ENCODE peak calls at places on chromosomes 6 and 20, in four cellular contexts. N is CD8-positive, alpha-beta memory T cell; C is IMR-90; V is dermis blood vessel endothelial cell. Z is an unnamed sample.

GRCh38 chr6:39173276-39173675 is 56.0 kb downstream of the KCNK5 start:
- DNase-seq in N (no peak), C (no peak), V (no peak), Z (no peak)

GRCh38 chr6:134028438-134028837 is 24.0 kb downstream of the SLC2A12 start:
- DNase-seq in N (no peak), V (no peak), C (no peak), Z (no peak)

GRCh38 chr6:121770943-121771342 is 335.5 kb downstream of the GJA1 start:
- DNase-seq in V (no peak), C (peak), N (no peak), Z (no peak)

GRCh38 chr6:23081701-23082100 is 512.3 kb downstream of the HDGFL1 start:
- DNase-seq in C (no peak), V (no peak), N (no peak), Z (no peak)

GRCh38 chr6:17278289-17279061 is 2.7 kb upstream of the RBM24 start:
- DNase-seq in C (peak), V (peak), N (no peak), Z (no peak)

GRCh38 chr6:15001511-15001910 is 244.4 kb upstream of the JARID2 start:
- DNase-seq in C (no peak), N (no peak), V (no peak), Z (no peak)

GRCh38 chr6:145895802-145896201 is 68.4 kb downstream of the SHPRH start:
- DNase-seq in C (peak), N (no peak), V (peak), Z (no peak)

GRCh38 chr6:25519856-25520255 is 132.2 kb upstream of the SCGN start:
- DNase-seq in V (no peak), N (no peak), C (no peak), Z (no peak)

GRCh38 chr6:138004423-138005287 is 102.6 kb downstream of the PERP start:
- DNase-seq in C (peak), V (peak), N (no peak), Z (peak)

GRCh38 chr6:37442416-37443218 is 9.6 kb downstream of the CMTR1 start:
- DNase-seq in N (no peak), C (no peak), V (peak), Z (no peak)

GRCh38 chr6:80105972-80106417 is 476 bp upstream of the BCKDHB start:
- DNase-seq in C (no peak), V (no peak), N (no peak), Z (no peak)

GRCh38 chr6:134814076-134814709 is 135.7 kb downstream of the ALDH8A1 start:
- DNase-seq in N (no peak), V (no peak), C (peak), Z (no peak)

GRCh38 chr6:34519971-34520644 is 36.0 kb downstream of the SPDEF start:
- DNase-seq in C (no peak), V (no peak), N (no peak), Z (no peak)

GRCh38 chr6:2127484-2127911 is 117.9 kb downstream of the GMDS start:
- DNase-seq in C (no peak), N (peak), V (peak), Z (peak)

GRCh38 chr20:51183443-51183842 is 160.5 kb upstream of the KCNG1 start:
- DNase-seq in N (no peak), C (no peak), V (no peak), Z (no peak)